ENCODE peak calls at places on chromosomes 11 and 22, in eight cellular contexts. D, M, E, S, W, Y, R and H are unnamed samples.

GRCh38 chr11:44743326-44743725 is 16.6 kb downstream of the TSPAN18 start:
- DNase-seq in D (no peak), M (no peak), E (no peak), S (no peak), W (no peak), Y (no peak), R (no peak), H (no peak)

GRCh38 chr11:723120-723883 is 17.3 kb downstream of the EPS8L2 start:
- DNase-seq in D (peak; percentile 54), M (peak; percentile 70), E (no peak), S (peak; percentile 36), W (peak; percentile 56), Y (no peak), R (no peak), H (peak; percentile 81)

GRCh38 chr11:109140426-109140825 is 281.6 kb upstream of the C11orf87 start:
- DNase-seq in D (no peak), M (no peak), E (no peak), S (no peak), W (no peak), Y (no peak), R (no peak), H (no peak)

GRCh38 chr11:121670792-121671275 is 218.1 kb upstream of the SORL1-AS1 start:
- DNase-seq in D (no peak), M (peak; percentile 68), E (no peak), S (no peak), W (peak; percentile 26), Y (no peak), R (no peak), H (no peak)

GRCh38 chr11:67301951-67302516 is 1.3 kb upstream of the SSH3 start:
- DNase-seq in D (peak; percentile 45), M (peak; percentile 58), E (peak; percentile 80), S (peak; percentile 78), W (peak; percentile 50), Y (no peak), R (no peak), H (peak; percentile 79)

GRCh38 chr22:45548991-45549736 is 46.5 kb downstream of the FBLN1 start:
- DNase-seq in D (peak; percentile 27), M (peak; percentile 97), E (no peak), S (peak; percentile 16), W (no peak), Y (no peak), R (no peak), H (no peak)

GRCh38 chr11:19326499-19326898 is 85.8 kb upstream of the E2F8 start:
- DNase-seq in D (no peak), M (peak; percentile 12), E (no peak), S (no peak), W (no peak), Y (no peak), R (no peak), H (no peak)

GRCh38 chr11:110479445-110480101 is 49.8 kb downstream of the FDX1 start:
- DNase-seq in D (peak; percentile 20), M (peak; percentile 34), E (no peak), S (peak; percentile 96), W (peak; percentile 62), Y (no peak), R (no peak), H (peak; percentile 24)

GRCh38 chr11:107751082-107751481 is 39.2 kb upstream of the SLN start:
- DNase-seq in D (no peak), M (no peak), E (no peak), S (no peak), W (no peak), Y (no peak), R (no peak), H (no peak)